ENCODE peak calls at places on chromosomes 2 and 18, in four cellular contexts. P is neuronal stem cell, L is H1, N is IMR-90. V is an unnamed sample.

GRCh38 chr18:31513189-31513907 is 15.4 kb downstream of the DSG2 start:
- DNase-seq in L (no peak), P (no peak), N (peak), V (peak)

GRCh38 chr2:161844845-161845244 is 220.6 kb downstream of the SLC4A10 start:
- DNase-seq in L (no peak), N (no peak), P (no peak), V (no peak)

GRCh38 chr2:46643951-46644350 is 164.6 kb downstream of the TMEM247 start:
- DNase-seq in N (peak), P (no peak), L (no peak), V (no peak)

GRCh38 chr2:231308631-231309414 is 86.7 kb upstream of the B3GNT7 start:
- DNase-seq in N (peak), L (no peak), P (no peak), V (peak)

GRCh38 chr2:24919100-24919976 is 699 bp downstream of the ADCY3 start:
- DNase-seq in N (peak), P (peak), L (no peak), V (peak)

GRCh38 chr2:199833525-199833924 is 17.5 kb downstream of the FTCDNL1 start:
- DNase-seq in L (no peak), N (no peak), P (no peak), V (no peak)

GRCh38 chr2:65431417-65432226 is 777 bp downstream of the SPRED2 start:
- DNase-seq in L (peak), P (peak), N (peak), V (peak)

GRCh38 chr2:96142217-96143113 is 2.8 kb downstream of the DUSP2 start:
- DNase-seq in P (no peak), L (peak), N (no peak), V (no peak)

GRCh38 chr18:35835838-35836237 is 136.6 kb upstream of the RMP24 start:
- DNase-seq in L (no peak), N (no peak), P (no peak), V (no peak)

GRCh38 chr2:120289221-120289906 is 36.7 kb downstream of the RALB start:
- DNase-seq in N (no peak), P (no peak), L (no peak), V (peak)

GRCh38 chr2:112658820-112659667 is 13.3 kb downstream of the SLC20A1 start:
- DNase-seq in L (no peak), N (no peak), P (no peak), V (no peak)

GRCh38 chr18:72867721-72868665 is at the start of gene NETO1:
- DNase-seq in L (peak), P (peak), N (no peak), V (peak)

GRCh38 chr2:151761193-151761592 is 26.9 kb upstream of the NEB start:
- DNase-seq in L (no peak), P (no peak), N (no peak), V (no peak)

GRCh38 chr2:74447230-74447999 is 5.7 kb upstream of the RTKN start:
- DNase-seq in P (no peak), N (no peak), L (no peak), V (no peak)

GRCh38 chr2:40556298-40556697 is 104.4 kb upstream of the SLC8A1 start:
- DNase-seq in P (no peak), L (no peak), N (peak), V (no peak)

GRCh38 chr2:238581126-238581525 is 154.4 kb downstream of the ASB1 start:
- DNase-seq in P (no peak), N (no peak), L (no peak), V (no peak)

GRCh38 chr18:3867252-3867651 is 417.3 kb downstream of the TGIF1 start:
- DNase-seq in N (no peak), L (no peak), P (no peak), V (no peak)

GRCh38 chr2:181070119-181070833 is 89.9 kb downstream of the UBE2E3 start:
- DNase-seq in N (peak), L (no peak), P (no peak), V (peak)

GRCh38 chr2:97900806-97901205 is 94.9 kb downstream of the TMEM131 start:
- DNase-seq in L (no peak), P (no peak), N (peak), V (no peak)

GRCh38 chr18:33606621-33607020 is 28.6 kb downstream of the ASXL3 start:
- DNase-seq in P (peak), N (no peak), L (no peak), V (peak)

GRCh38 chr2:20050712-20051517 is 513 bp downstream of the LAPTM4A start:
- DNase-seq in P (peak), L (peak), N (peak), V (peak)

GRCh38 chr2:141911485-141912066 is 219.2 kb downstream of the LRP1B start:
- DNase-seq in L (peak), P (peak), N (peak), V (peak)

GRCh38 chr18:40529478-40529877 is 1425.6 kb upstream of the PIK3C3 start:
- DNase-seq in P (no peak), L (no peak), N (peak), V (peak)

GRCh38 chr2:196293751-196294486 is 122.5 kb upstream of the STK17B start:
- DNase-seq in P (no peak), L (no peak), N (peak), V (no peak)

GRCh38 chr2:215435261-215435808 is 533 bp downstream of the FN1 start:
- DNase-seq in P (peak), L (no peak), N (no peak), V (peak)

GRCh38 chr18:31325051-31325450 is 7.1 kb downstream of the DSG1 start:
- DNase-seq in P (no peak), L (no peak), N (peak), V (no peak)

GRCh38 chr2:138059967-138060635 is 95.8 kb downstream of the HNMT start:
- DNase-seq in L (no peak), P (no peak), N (peak), V (no peak)

GRCh38 chr2:239664216-239664785 is 263.5 kb upstream of the HDAC4 start:
- DNase-seq in P (no peak), L (no peak), N (no peak), V (no peak)

GRCh38 chr2:101256316-101256715 is 3.6 kb downstream of the CNOT11 start:
- DNase-seq in N (no peak), L (no peak), P (no peak), V (peak)

GRCh38 chr2:73830871-73831401 is 2.2 kb downstream of the STAMBP start:
- DNase-seq in L (no peak), P (no peak), N (peak), V (no peak)

GRCh38 chr2:111068435-111069058 is 52.2 kb upstream of the BCL2L11 start:
- DNase-seq in N (no peak), P (no peak), L (no peak), V (peak)

GRCh38 chr2:133884739-133885381 is 316.6 kb upstream of the NCKAP5 start:
- DNase-seq in P (no peak), L (peak), N (peak), V (peak)

GRCh38 chr2:162242586-162243304 is 500 bp downstream of the FAP start:
- DNase-seq in N (peak), L (no peak), P (peak), V (no peak)

GRCh38 chr18:34718610-34719009 is 8.5 kb downstream of the DTNA start:
- DNase-seq in L (no peak), P (no peak), N (no peak), V (no peak)

GRCh38 chr2:102166189-102166845 is 20.5 kb upstream of the IL1RL2 start:
- DNase-seq in P (no peak), L (no peak), N (peak), V (peak)

GRCh38 chr2:186099772-186100171 is 361.2 kb downstream of the FSIP2 start:
- DNase-seq in L (no peak), P (no peak), N (no peak), V (no peak)

GRCh38 chr18:55579471-55579870 is 8.5 kb downstream of the TCF4 start:
- DNase-seq in P (no peak), L (no peak), N (peak), V (no peak)

GRCh38 chr2:235550378-235550760 is 56.5 kb downstream of the AGAP1 start:
- DNase-seq in L (no peak), N (no peak), P (no peak), V (no peak)

GRCh38 chr2:235550946-235551345 is 57.1 kb downstream of the AGAP1 start:
- DNase-seq in P (no peak), L (no peak), N (no peak), V (no peak)

GRCh38 chr2:235551965-235552364 is 58.1 kb downstream of the AGAP1 start:
- DNase-seq in P (peak), L (no peak), N (peak), V (peak)

GRCh38 chr2:235552671-235553070 is 58.8 kb downstream of the AGAP1 start:
- DNase-seq in L (no peak), N (no peak), P (no peak), V (no peak)

GRCh38 chr2:235549735-235550377 is 56.0 kb downstream of the AGAP1 start:
- DNase-seq in P (no peak), N (no peak), L (no peak), V (no peak)
- H3K4ac ChIP-seq in P (no peak), N (no peak), L (no peak), V (no peak)

GRCh38 chr2:150109028-150109427 is 378.4 kb downstream of the RND3 start:
- DNase-seq in L (no peak), N (no peak), P (no peak), V (no peak)

GRCh38 chr2:150107816-150108215 is 379.7 kb downstream of the RND3 start:
- DNase-seq in L (no peak), N (no peak), P (no peak), V (no peak)

GRCh38 chr2:150110548-150110947 is 376.9 kb downstream of the RND3 start:
- DNase-seq in P (no peak), N (peak), L (no peak), V (no peak)

GRCh38 chr2:150109912-150110311 is 377.6 kb downstream of the RND3 start:
- DNase-seq in L (no peak), N (no peak), P (no peak), V (no peak)
- H3K4ac ChIP-seq in L (no peak), N (peak), P (no peak), V (no peak)

GRCh38 chr2:209383212-209383611 is 40.6 kb upstream of the MAP2 start:
- DNase-seq in L (no peak), N (peak), P (no peak), V (peak)
- H3K4ac ChIP-seq in L (no peak), N (no peak), P (no peak), V (no peak)

DNA sequence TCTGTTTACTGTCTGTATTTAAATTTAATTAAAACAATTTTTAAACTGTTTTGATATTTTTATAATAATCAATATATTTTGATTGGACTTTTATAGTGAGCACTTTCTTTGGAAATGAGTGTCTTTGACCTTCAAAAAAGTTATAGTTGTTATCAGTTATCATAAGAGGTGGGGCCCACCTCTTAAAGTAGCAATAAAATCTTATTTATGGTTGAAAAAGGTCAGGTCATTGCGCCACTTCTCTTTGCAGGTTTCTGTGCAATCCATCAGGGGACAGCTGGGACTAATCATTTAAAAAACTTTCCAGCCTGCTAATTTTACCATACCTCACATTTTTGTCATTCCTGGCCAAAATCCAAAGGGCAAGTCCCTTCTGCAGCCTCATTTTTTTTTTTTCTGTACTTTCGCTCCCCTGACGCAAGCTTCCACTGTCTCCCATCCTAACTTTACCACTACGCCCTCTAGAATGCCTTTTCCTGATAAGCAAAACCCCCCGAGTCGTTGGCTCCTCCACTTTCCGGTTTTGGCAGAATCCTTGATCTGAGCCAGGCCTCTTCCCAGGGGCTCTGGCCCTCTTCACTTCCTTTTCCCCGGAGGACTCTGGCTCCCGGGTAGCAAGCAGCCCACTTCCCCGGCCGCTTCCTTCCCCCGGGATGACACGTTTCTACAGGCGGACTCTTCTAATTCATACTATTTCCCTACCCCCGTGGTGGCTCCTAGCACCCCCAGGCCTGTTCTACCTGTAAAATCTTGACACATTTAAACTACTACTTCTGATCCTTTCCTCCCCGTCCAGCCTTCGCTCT is 1.1 kb upstream of the SEH1L start:
- DNase-seq in N (peak), L (no peak), P (peak), V (peak)
- H3K4ac ChIP-seq in N (peak), L (no peak), P (no peak), V (no peak)

DNA sequence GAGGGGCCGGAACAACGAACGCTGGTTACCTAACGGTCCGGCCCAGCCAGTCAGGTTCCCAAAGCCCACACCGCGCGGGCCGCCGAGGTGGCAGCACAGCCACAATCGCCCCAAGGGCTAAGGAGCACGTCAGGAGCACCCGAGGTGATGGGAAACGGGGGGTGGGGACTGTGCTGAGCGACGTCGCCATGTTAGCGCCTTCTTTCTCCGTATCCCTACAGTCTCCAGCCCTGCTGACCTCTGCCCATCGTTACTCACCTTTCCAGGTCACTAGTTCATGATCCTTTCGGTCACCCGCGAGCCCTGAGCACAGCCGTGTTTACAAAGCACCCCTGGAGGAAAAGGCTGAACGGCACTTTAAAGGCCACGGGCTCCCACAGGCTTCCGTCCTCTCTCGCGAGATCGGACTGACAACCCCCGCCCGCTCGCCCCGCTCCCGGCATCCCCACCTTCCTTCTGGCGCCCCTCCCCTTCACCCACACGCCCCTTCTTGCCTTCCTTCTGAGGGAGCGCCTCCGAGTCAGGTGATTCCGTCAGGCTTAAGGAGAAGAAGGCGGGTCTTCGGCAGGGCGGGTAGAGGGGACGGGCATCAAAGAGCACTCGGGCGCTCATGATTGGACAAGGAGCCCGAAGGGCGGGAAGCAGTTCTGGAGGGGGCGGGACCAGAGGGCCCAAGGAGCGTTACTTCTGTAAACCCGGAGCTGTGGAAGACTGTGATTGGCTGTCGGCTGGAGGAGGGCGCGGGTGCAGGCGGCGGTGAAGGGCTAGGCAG is at the start of gene ATF2:
- DNase-seq in L (peak), N (peak), P (peak), V (peak)
- H3K4ac ChIP-seq in L (peak), N (peak), P (peak), V (peak)

DNA sequence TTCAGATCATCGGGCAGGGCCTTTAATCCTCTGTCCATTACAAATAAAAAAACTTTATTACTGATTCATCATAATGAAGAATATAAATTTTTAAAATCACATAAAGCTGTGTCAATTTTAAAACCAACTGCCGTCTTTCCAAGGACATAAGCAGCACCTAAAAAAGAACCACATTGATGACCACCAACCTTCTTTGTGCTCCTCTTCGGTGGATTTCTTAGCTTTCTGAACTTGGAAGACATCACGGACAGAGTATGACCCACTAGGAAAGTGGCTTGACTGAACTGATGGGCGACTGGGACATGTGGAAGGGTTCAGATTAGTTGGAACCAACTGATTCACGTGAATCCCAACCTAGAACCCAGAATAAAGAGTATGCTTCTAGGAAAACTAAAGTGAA is 68.9 kb downstream of the EIF5B start:
- DNase-seq in N (no peak), P (no peak), L (no peak), V (no peak)
- H3K4ac ChIP-seq in N (no peak), P (no peak), L (no peak), V (no peak)

GRCh38 chr2:75710577-75711253 is at the start of gene GCFC2:
- DNase-seq in L (peak), P (peak), N (peak), V (peak)
- H3K4ac ChIP-seq in L (no peak), P (no peak), N (peak), V (no peak)

DNA sequence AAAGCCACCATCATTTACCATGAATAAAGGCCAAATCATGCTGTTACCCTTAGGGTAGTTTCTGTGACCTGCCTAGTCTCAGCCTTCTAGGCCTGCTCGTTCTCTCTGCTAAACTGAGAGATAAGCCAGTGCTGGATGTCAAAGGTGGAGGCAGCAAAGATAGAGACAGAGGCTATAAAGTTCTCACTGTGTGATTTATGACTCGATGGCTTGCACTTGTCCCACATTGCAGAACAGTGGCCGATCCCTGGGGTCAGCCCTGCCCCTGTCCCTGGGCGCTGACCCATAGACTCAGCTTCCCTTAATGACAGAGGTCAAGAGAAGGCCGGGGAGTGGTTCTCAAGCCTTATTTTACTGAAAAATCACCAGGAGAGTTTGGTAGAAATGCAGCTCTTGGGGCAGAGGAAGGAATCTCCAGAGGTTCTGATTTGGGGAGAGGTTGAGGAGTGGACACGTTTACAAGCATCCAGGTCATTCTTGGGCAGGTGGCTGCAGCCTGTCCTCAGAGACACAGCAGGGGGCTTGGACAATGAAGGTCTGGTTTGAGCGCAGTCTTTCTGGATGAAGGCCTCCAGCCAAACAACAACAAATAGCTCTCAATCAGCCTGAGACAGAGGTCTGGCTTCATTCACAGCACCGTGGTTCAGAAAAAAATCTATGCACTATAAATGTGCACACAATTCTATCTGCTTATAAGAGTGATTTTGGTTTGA is 143.5 kb downstream of the ACKR3 start:
- DNase-seq in P (no peak), N (no peak), L (no peak), V (no peak)
- H3K4ac ChIP-seq in P (no peak), N (no peak), L (no peak), V (no peak)